ENCODE peak calls at places on chromosomes 16 and 17, in eight cellular contexts. J is NCI-H345, D is colonic mucosa, E is ELR, Q is nephron progenitor cell, P is breast epithelium, C is mucosa of descending colon, X is Peyer's patch. U is an unnamed sample.

GRCh38 chr16:75761111-75761510 is 34.8 kb upstream of the CPHXL start:
- DNase-seq in J (no peak), D (no peak), E (peak), Q (no peak), P (no peak), C (no peak), X (no peak), U (no peak)

GRCh38 chr17:7262192-7263070 is at the start of gene CLDN7:
- DNase-seq in J (peak), D (peak), E (no peak), Q (peak), P (peak), C (peak), X (peak), U (peak)

GRCh38 chr16:50841081-50841886 is 99.4 kb downstream of the CYLD start:
- DNase-seq in J (no peak), D (no peak), E (no peak), Q (no peak), P (no peak), C (no peak), X (no peak), U (no peak)

GRCh38 chr17:41065829-41066624 is at the start of gene KRTAP2-4:
- DNase-seq in J (no peak), D (no peak), E (peak), Q (no peak), P (no peak), C (no peak), X (no peak), U (no peak)

GRCh38 chr16:1030381-1030901 is 42.1 kb upstream of the SSTR5 start:
- DNase-seq in J (peak), D (no peak), E (no peak), Q (peak), P (no peak), C (no peak), X (no peak), U (no peak)

GRCh38 chr17:68733241-68734176 is 132.3 kb upstream of the FAM20A start:
- DNase-seq in J (no peak), D (no peak), E (peak), Q (no peak), P (no peak), C (no peak), X (no peak), U (no peak)

GRCh38 chr17:81526662-81527571 is 1.3 kb upstream of the FSCN2 start:
- DNase-seq in J (no peak), D (no peak), E (no peak), Q (no peak), P (no peak), C (no peak), X (no peak), U (no peak)

GRCh38 chr17:81967533-81968395 is 6.8 kb upstream of the NOTUM start:
- DNase-seq in J (peak), D (peak), E (peak), Q (peak), P (peak), C (peak), X (peak), U (peak)

GRCh38 chr17:49018116-49018612 is 21.0 kb downstream of the IGF2BP1 start:
- DNase-seq in J (no peak), D (no peak), E (no peak), Q (no peak), P (no peak), C (no peak), X (no peak), U (no peak)

GRCh38 chr16:371729-372521 is 1.6 kb upstream of the MRPL28 start:
- DNase-seq in J (no peak), D (no peak), E (no peak), Q (no peak), P (no peak), C (peak), X (peak), U (peak)

GRCh38 chr16:53433930-53434435 is 288 bp upstream of the RBL2 start:
- DNase-seq in J (no peak), D (no peak), E (no peak), Q (no peak), P (no peak), C (no peak), X (no peak), U (no peak)

GRCh38 chr17:4059656-4060055 is 83.2 kb downstream of the ZZEF1 start:
- DNase-seq in J (no peak), D (no peak), E (peak), Q (no peak), P (no peak), C (no peak), X (no peak), U (no peak)

GRCh38 chr17:35170968-35171771 is 23.0 kb downstream of the SLC35G3 start:
- DNase-seq in J (no peak), D (no peak), E (peak), Q (no peak), P (no peak), C (no peak), X (no peak), U (no peak)

GRCh38 chr16:88300463-88300835 is 82.3 kb upstream of the ZNF469 start:
- DNase-seq in J (no peak), D (no peak), E (no peak), Q (no peak), P (no peak), C (no peak), X (no peak), U (no peak)

GRCh38 chr17:64778367-64779290 is 116.5 kb upstream of the SMURF2 start:
- DNase-seq in J (peak), D (peak), E (no peak), Q (peak), P (no peak), C (peak), X (peak), U (peak)

U was measured in NCI-H1417.